ENCODE peak calls at places on chromosomes 5 and 9, in six cellular contexts. R, D, O, J, Q and F are unnamed samples.

GRCh38 chr9:69797680-69798079 is 22.9 kb upstream of the CFAP95 start:
- DNase-seq in R (no peak), D (no peak), O (no peak), J (no peak), Q (no peak), F (no peak)

GRCh38 chr5:82396871-82397514 is 118.8 kb upstream of the RPS23 start:
- DNase-seq in R (no peak), D (no peak), O (no peak), J (peak; percentile 65), Q (no peak), F (peak; percentile 80)

GRCh38 chr9:21997480-21997879 is 2.9 kb downstream of the CDKN2B-AS1 start:
- DNase-seq in R (no peak), D (no peak), O (no peak), J (no peak), Q (no peak), F (no peak)

GRCh38 chr5:10789021-10789420 is 28.0 kb upstream of the DAP start:
- DNase-seq in R (no peak), D (no peak), O (no peak), J (no peak), Q (no peak), F (no peak)

GRCh38 chr5:131423056-131423455 is 159.2 kb downstream of the CDC42SE2 start:
- DNase-seq in R (no peak), D (peak; percentile 44), O (no peak), J (no peak), Q (no peak), F (peak; percentile 15)

GRCh38 chr9:136582977-136583735 is 37.3 kb upstream of the NOTCH1 start:
- DNase-seq in R (no peak), D (no peak), O (peak; percentile 78), J (peak; percentile 42), Q (no peak), F (no peak)

GRCh38 chr9:95629585-95629984 is 112.8 kb upstream of the PTCH1 start:
- DNase-seq in R (no peak), D (no peak), O (no peak), J (no peak), Q (no peak), F (no peak)

GRCh38 chr5:14414615-14415515 is 166.7 kb upstream of the OTULINL start:
- DNase-seq in R (peak; percentile 19), D (no peak), O (no peak), J (no peak), Q (no peak), F (no peak)

GRCh38 chr5:153952893-153953292 is 85.8 kb downstream of the FAM114A2 start:
- DNase-seq in R (no peak), D (no peak), O (no peak), J (no peak), Q (no peak), F (no peak)

DNA sequence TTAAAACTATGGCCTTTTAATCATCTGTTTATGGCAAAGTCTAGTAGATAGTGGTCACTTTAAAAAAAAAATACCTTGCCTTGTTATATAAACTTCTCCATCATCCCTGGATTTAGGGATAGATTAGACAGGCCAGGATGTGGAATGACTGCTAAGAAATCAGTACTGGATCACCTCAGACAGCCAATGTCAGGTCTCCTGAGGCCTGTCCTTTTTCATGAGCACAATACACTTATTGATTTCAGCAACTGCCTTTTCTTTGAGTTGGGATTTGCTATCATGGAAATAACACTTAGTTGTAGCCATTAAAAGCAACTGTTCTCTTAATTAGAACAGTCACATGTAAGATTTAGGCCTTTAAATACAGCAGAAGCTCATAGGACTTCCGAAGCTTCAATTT is 77.9 kb downstream of the NLN start:
- DNase-seq in R (no peak), D (no peak), O (no peak), J (no peak), Q (no peak), F (no peak)
- H3K9me3 ChIP-seq in R (no peaks in the 10 kb centered on the region), D (peaks cover 15% of the 10 kb centered on the region), O (no peaks in the 10 kb centered on the region), J (no peaks in the 10 kb centered on the region), Q (peaks cover 3% of the 10 kb centered on the region), F (no peaks in the 10 kb centered on the region)

GRCh38 chr5:180523629-180524466 is 29.7 kb downstream of the CNOT6 start:
- DNase-seq in R (no peak), D (peak; percentile 12), O (no peak), J (no peak), Q (no peak), F (no peak)

GRCh38 chr5:180521591-180521990 is 27.4 kb downstream of the CNOT6 start:
- DNase-seq in R (no peak), D (no peak), O (no peak), J (no peak), Q (no peak), F (no peak)

GRCh38 chr5:180519098-180519497 is 24.9 kb downstream of the CNOT6 start:
- DNase-seq in R (no peak), D (no peak), O (no peak), J (no peak), Q (no peak), F (no peak)

GRCh38 chr5:180522350-180522749 is 28.2 kb downstream of the CNOT6 start:
- DNase-seq in R (no peak), D (no peak), O (no peak), J (no peak), Q (no peak), F (no peak)

GRCh38 chr5:180521101-180521500 is 26.9 kb downstream of the CNOT6 start:
- DNase-seq in R (no peak), D (no peak), O (no peak), J (no peak), Q (no peak), F (no peak)
- H3K4me1 ChIP-seq in R (peaks cover 41% of the 10 kb centered on the region), D (peaks cover 34% of the 10 kb centered on the region), O (peaks cover 11% of the 10 kb centered on the region), J (no peaks in the 10 kb centered on the region), Q (peaks cover 15% of the 10 kb centered on the region), F (peaks cover 9% of the 10 kb centered on the region)

GRCh38 chr9:106897223-106897622 is 34.3 kb downstream of the ZNF462 start:
- DNase-seq in R (no peak), D (no peak), O (no peak), J (no peak), Q (no peak), F (no peak)

GRCh38 chr9:106893088-106893487 is 30.1 kb downstream of the ZNF462 start:
- DNase-seq in R (no peak), D (peak; percentile 8), O (no peak), J (no peak), Q (no peak), F (peak; percentile 60)

GRCh38 chr9:106896695-106897094 is 33.7 kb downstream of the ZNF462 start:
- DNase-seq in R (no peak), D (no peak), O (no peak), J (no peak), Q (no peak), F (no peak)

GRCh38 chr9:106892632-106893031 is 29.7 kb downstream of the ZNF462 start:
- DNase-seq in R (no peak), D (peak; percentile 75), O (no peak), J (no peak), Q (peak; percentile 83), F (peak; percentile 93)

GRCh38 chr9:106897681-106898080 is 34.7 kb downstream of the ZNF462 start:
- DNase-seq in R (no peak), D (no peak), O (no peak), J (no peak), Q (no peak), F (no peak)
- H3K9me3 ChIP-seq in R (no peaks in the 10 kb centered on the region), D (peaks cover 4% of the 10 kb centered on the region), O (no peaks in the 10 kb centered on the region), J (no peaks in the 10 kb centered on the region), Q (no peaks in the 10 kb centered on the region), F (peaks cover 12% of the 10 kb centered on the region)

DNA sequence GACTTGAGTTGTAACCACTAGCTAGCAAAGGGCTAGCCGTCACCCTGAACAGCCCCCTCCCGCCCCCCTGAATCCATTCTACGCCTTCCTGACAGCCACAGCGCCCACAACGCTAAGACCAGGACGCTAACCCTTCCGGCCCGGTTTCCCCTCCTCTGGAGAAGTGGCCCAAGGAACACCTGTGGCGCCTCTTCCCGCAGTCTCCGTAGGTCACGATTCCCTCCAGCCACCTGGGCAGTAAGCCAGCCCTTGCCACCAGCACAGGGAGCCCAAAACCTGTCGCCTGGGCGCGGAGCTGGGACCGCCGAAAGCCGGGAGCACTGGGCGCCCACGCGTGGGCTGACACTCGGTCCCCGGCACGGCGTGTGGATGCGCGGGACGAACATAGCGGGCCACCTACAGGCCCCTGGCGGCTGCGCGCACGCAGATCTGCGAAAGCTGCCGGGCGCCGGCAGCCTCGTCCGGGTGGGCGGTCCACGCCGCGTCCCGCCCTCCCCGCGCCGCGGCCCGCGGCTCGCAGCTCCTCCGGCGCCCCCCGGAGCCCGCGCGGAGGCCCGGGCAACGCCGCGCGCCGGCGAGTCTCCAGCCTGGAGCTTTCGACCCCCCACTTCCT is 596 bp downstream of the IRF1 start:
- DNase-seq in R (no peak), D (peak; percentile 54), O (peak; percentile 88), J (peak; percentile 81), Q (no peak), F (peak; percentile 32)
- H3K4me1 ChIP-seq in R (peaks cover 80% of the 10 kb centered on the region), D (peaks cover 6% of the 10 kb centered on the region), O (peaks cover 27% of the 10 kb centered on the region), J (peaks cover 47% of the 10 kb centered on the region), Q (peaks cover 9% of the 10 kb centered on the region), F (peaks cover 15% of the 10 kb centered on the region)

GRCh38 chr5:5800801-5801761 is 378.6 kb downstream of the ICE1 start:
- DNase-seq in R (no peak), D (no peak), O (no peak), J (no peak), Q (no peak), F (no peak)
- H3K9me3 ChIP-seq in R (no peaks in the 10 kb centered on the region), D (no peaks in the 10 kb centered on the region), O (no peaks in the 10 kb centered on the region), J (no peaks in the 10 kb centered on the region), Q (no peaks in the 10 kb centered on the region), F (no peaks in the 10 kb centered on the region)

DNA sequence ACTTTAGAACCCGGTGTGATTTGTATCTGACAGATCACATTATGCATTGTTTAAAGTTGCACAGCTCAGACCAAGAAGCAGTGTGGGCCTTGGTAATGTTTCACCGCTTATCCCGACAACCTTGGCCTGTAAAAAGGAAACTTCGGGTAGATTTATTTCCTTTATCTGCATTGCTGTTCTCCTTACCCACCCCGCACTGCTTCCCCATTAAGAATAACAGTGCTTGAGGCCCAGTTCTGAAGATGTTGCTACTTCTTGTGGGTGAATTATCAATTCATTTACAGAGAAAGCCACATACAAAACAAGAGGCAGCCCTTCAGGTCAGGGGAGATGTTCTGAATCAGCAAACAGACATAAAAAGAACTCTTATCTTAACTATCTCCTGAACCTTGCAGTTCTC is 8.4 kb downstream of the SMARCA2 start:
- DNase-seq in R (no peak), D (no peak), O (no peak), J (no peak), Q (no peak), F (no peak)
- H3K4me1 ChIP-seq in R (peaks cover 100% of the 10 kb centered on the region), D (peaks cover 32% of the 10 kb centered on the region), O (peaks cover 62% of the 10 kb centered on the region), J (peaks cover 36% of the 10 kb centered on the region), Q (peaks cover 14% of the 10 kb centered on the region), F (peaks cover 2% of the 10 kb centered on the region)

GRCh38 chr9:8315211-8315610 is 515.6 kb upstream of the DMAC1 start:
- DNase-seq in R (no peak), D (no peak), O (no peak), J (no peak), Q (no peak), F (no peak)
- H3K9me3 ChIP-seq in R (no peaks in the 10 kb centered on the region), D (peaks cover 9% of the 10 kb centered on the region), O (no peaks in the 10 kb centered on the region), J (peaks cover 5% of the 10 kb centered on the region), Q (no peaks in the 10 kb centered on the region), F (no peaks in the 10 kb centered on the region)

GRCh38 chr5:113214026-113214425 is 220.8 kb downstream of the TSSK1B start:
- DNase-seq in R (no peak), D (no peak), O (no peak), J (no peak), Q (no peak), F (peak; percentile 31)
- H3K4me1 ChIP-seq in R (no peaks in the 10 kb centered on the region), D (peaks cover 14% of the 10 kb centered on the region), O (no peaks in the 10 kb centered on the region), J (no peaks in the 10 kb centered on the region), Q (peaks cover 15% of the 10 kb centered on the region), F (peaks cover 41% of the 10 kb centered on the region)